ENCODE peak calls at places on chromosomes 3 and 15, in nine cellular contexts. C, F, O, H, X, R, S, G and J are unnamed samples.
A peak's percentile ranks its signal among the peaks of the same experiment; 100 is the strongest.

GRCh38 chr3:172856766-172857742 is 106.5 kb downstream of the ECT2 start:
- DNase-seq in C (no peak), F (no peak), O (no peak), H (no peak), X (peak; percentile 40), R (no peak), S (no peak), G (no peak), J (peak; percentile 62)

GRCh38 chr3:16427309-16427965 is 86.1 kb downstream of the RFTN1 start:
- DNase-seq in C (peak; percentile 99), F (no peak), O (no peak), H (no peak), X (no peak), R (no peak), S (no peak), G (no peak), J (peak; percentile 41)

GRCh38 chr15:67242665-67243064 is 11.8 kb downstream of the AAGAB start:
- DNase-seq in C (peak; percentile 61), F (no peak), O (no peak), H (no peak), X (no peak), R (no peak), S (no peak), G (no peak), J (no peak)

GRCh38 chr3:159804726-159805410 is 183.8 kb upstream of the IL12A start:
- DNase-seq in C (peak; percentile 91), F (no peak), O (peak; percentile 83), H (peak; percentile 70), X (peak; percentile 37), R (no peak), S (peak; percentile 75), G (no peak), J (peak; percentile 67)

GRCh38 chr3:171936231-171936841 is 93.2 kb downstream of the TMEM212 start:
- DNase-seq in C (peak; percentile 76), F (peak; percentile 71), O (peak; percentile 30), H (no peak), X (no peak), R (no peak), S (peak; percentile 16), G (no peak), J (no peak)

GRCh38 chr15:98518823-98519561 is 129.3 kb upstream of the IGF1R start:
- DNase-seq in C (peak; percentile 81), F (no peak), O (peak; percentile 77), H (peak; percentile 52), X (no peak), R (no peak), S (peak; percentile 66), G (no peak), J (peak; percentile 52)

GRCh38 chr3:78497025-78497424 is 1270.8 kb downstream of the ROBO1 start:
- DNase-seq in C (no peak), F (no peak), O (no peak), H (no peak), X (no peak), R (no peak), S (no peak), G (no peak), J (peak; percentile 20)

GRCh38 chr3:136544532-136544931 is 207.6 kb downstream of the STAG1 start:
- DNase-seq in C (peak; percentile 32), F (no peak), O (peak; percentile 11), H (no peak), X (no peak), R (no peak), S (no peak), G (no peak), J (no peak)

GRCh38 chr15:97995881-97996603 is 35.5 kb downstream of the ARRDC4 start:
- DNase-seq in C (peak; percentile 15), F (no peak), O (peak; percentile 29), H (peak; percentile 38), X (no peak), R (no peak), S (peak; percentile 2), G (no peak), J (no peak)

GRCh38 chr15:67782592-67782991 is 42.7 kb upstream of the SKOR1 start:
- DNase-seq in C (no peak), F (no peak), O (no peak), H (no peak), X (no peak), R (no peak), S (no peak), G (no peak), J (no peak)

GRCh38 chr15:74454764-74455500 is 6.0 kb downstream of the UBL7 start:
- DNase-seq in C (no peak), F (no peak), O (no peak), H (no peak), X (no peak), R (no peak), S (no peak), G (no peak), J (no peak)

GRCh38 chr15:37041042-37041441 is 59.3 kb downstream of the MEIS2 start:
- DNase-seq in C (no peak), F (no peak), O (no peak), H (no peak), X (no peak), R (no peak), S (no peak), G (no peak), J (no peak)

GRCh38 chr15:73009306-73010091 is 42.8 kb upstream of the NEO1 start:
- DNase-seq in C (no peak), F (no peak), O (no peak), H (no peak), X (no peak), R (no peak), S (no peak), G (no peak), J (no peak)

GRCh38 chr3:170572665-170573253 is 13.1 kb downstream of the SLC7A14 start:
- DNase-seq in C (peak; percentile 74), F (no peak), O (peak; percentile 63), H (no peak), X (no peak), R (no peak), S (no peak), G (no peak), J (no peak)

GRCh38 chr15:61702224-61703120 is 357.8 kb downstream of the VPS13C start:
- DNase-seq in C (no peak), F (no peak), O (no peak), H (peak; percentile 41), X (no peak), R (no peak), S (no peak), G (no peak), J (no peak)

GRCh38 chr3:56467108-56467507 is 1.2 kb downstream of the ERC2 start:
- DNase-seq in C (peak; percentile 28), F (no peak), O (no peak), H (peak; percentile 87), X (peak; percentile 62), R (no peak), S (no peak), G (no peak), J (peak; percentile 72)

GRCh38 chr15:100140527-100141303 is 201.1 kb downstream of the ADAMTS17 start:
- DNase-seq in C (no peak), F (no peak), O (no peak), H (no peak), X (no peak), R (no peak), S (no peak), G (no peak), J (no peak)

GRCh38 chr3:197960694-197961581 is 921 bp downstream of the LMLN start:
- DNase-seq in C (no peak), F (no peak), O (peak; percentile 90), H (no peak), X (no peak), R (no peak), S (no peak), G (no peak), J (peak; percentile 37)

GRCh38 chr3:142596726-142597088 is 514 bp downstream of the PLS1 start:
- DNase-seq in C (no peak), F (no peak), O (peak; percentile 15), H (no peak), X (no peak), R (no peak), S (no peak), G (no peak), J (no peak)

GRCh38 chr3:107271787-107272387 is 105.4 kb upstream of the CCDC54 start:
- DNase-seq in C (peak; percentile 57), F (no peak), O (peak; percentile 84), H (no peak), X (no peak), R (no peak), S (peak; percentile 79), G (no peak), J (no peak)

GRCh38 chr3:168051579-168052183 is 44.0 kb downstream of the GOLIM4 start:
- DNase-seq in C (peak; percentile 52), F (no peak), O (no peak), H (no peak), X (no peak), R (no peak), S (no peak), G (no peak), J (no peak)

GRCh38 chr3:184795493-184796198 is 16.3 kb upstream of the VPS8 start:
- DNase-seq in C (no peak), F (no peak), O (no peak), H (no peak), X (no peak), R (no peak), S (no peak), G (no peak), J (no peak)